ENCODE peak calls at places on chromosomes 3 and 15, in four cellular contexts. A is K562, K is GM12878, H is HepG2. X is an unnamed sample.

GRCh38 chr15:25800761-25801515 is 62.2 kb downstream of the ATP10A start:
- DNase-seq in A (no peak), K (no peak), H (no peak), X (no peak)

GRCh38 chr3:69442771-69443197 is 56.9 kb upstream of the FRMD4B start:
- DNase-seq in A (no peak), K (no peak), H (no peak), X (no peak)

GRCh38 chr15:95446854-95447253 is 883.6 kb upstream of the NR2F2 start:
- DNase-seq in A (no peak), K (peak), H (no peak), X (no peak)

GRCh38 chr3:51024765-51025681 is 350.3 kb downstream of the DOCK3 start:
- DNase-seq in A (no peak), K (no peak), H (no peak), X (no peak)

GRCh38 chr3:13688034-13688433 is 139.1 kb downstream of the FBLN2 start:
- DNase-seq in A (no peak), K (no peak), H (no peak), X (no peak)

GRCh38 chr15:39400821-39401550 is 179.9 kb upstream of the THBS1 start:
- DNase-seq in A (no peak), K (no peak), H (no peak), X (no peak)

GRCh38 chr3:169152319-169152718 is 511.2 kb downstream of the MECOM start:
- DNase-seq in A (no peak), K (no peak), H (no peak), X (no peak)

GRCh38 chr3:190070623-190071347 is 49.9 kb downstream of the P3H2 start:
- DNase-seq in A (no peak), K (no peak), H (peak), X (no peak)

GRCh38 chr15:34725565-34725964 is 29.2 kb downstream of the GJD2 start:
- DNase-seq in A (no peak), K (no peak), H (no peak), X (no peak)

GRCh38 chr15:37764733-37765191 is 169.7 kb upstream of the TMCO5A start:
- DNase-seq in A (peak), K (no peak), H (peak), X (peak)

GRCh38 chr3:150128126-150128525 is 157.4 kb upstream of the PFN2 start:
- DNase-seq in A (no peak), K (no peak), H (no peak), X (no peak)

GRCh38 chr15:92164327-92165000 is 229.2 kb upstream of the ST8SIA2 start:
- DNase-seq in A (no peak), K (no peak), H (peak), X (no peak)

DNA sequence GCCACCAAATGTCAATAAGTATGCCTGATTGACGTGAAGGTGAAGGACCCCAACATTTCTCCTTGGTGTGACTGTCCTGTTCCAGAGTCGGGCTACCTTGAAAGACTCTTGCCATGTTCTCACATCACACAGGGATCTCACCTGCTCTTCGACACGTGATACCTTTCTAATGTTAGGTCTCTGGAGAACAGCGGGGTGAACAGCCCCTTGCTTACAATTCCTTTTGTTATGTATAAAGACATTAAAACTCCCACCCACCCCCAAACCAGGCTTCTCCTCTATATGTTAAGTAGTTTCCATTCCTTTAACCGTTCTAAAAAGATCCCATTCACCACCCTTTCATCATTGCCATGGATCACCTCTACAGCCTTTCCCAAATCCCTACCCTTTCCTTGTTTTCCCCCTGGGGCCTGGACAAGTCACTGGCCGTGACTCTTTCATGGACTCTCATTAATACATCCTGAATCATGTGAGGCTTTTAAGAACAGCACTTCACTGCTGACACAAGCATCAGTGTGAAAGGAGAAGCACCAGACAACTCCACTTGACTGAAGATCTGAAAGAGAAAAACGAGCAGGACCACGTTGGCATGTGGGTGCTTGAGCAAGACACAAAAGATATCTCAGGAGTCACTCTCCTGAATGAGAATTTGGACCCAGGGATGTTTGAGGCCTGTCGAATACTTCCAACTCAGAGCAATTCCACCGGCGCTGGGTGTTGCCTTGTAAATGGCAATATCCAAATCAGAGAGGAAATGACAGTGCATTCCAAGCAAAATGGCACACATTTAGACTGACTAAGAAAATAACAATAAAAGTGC is 115.0 kb downstream of the FOXP1 start:
- DNase-seq in A (no peak), K (no peak), H (no peak), X (no peak)
- TF ChIP-seq EP300 in A (no peak), K (no peak), H (no peak), X (no peak)

GRCh38 chr3:129888739-129889138 is 4.8 kb downstream of the TMCC1 start:
- DNase-seq in A (no peak), K (no peak), H (no peak), X (peak)
- TF ChIP-seq BHLHE40 in A (no peak), K (no peak), H (no peak), X (no peak)

GRCh38 chr3:124592658-124593441 is 137.4 kb upstream of the UMPS start:
- DNase-seq in A (no peak), K (peak), H (no peak), X (no peak)
- TF ChIP-seq MYC in A (no peak), K (no peak), H (no peak), X (no peak)

DNA sequence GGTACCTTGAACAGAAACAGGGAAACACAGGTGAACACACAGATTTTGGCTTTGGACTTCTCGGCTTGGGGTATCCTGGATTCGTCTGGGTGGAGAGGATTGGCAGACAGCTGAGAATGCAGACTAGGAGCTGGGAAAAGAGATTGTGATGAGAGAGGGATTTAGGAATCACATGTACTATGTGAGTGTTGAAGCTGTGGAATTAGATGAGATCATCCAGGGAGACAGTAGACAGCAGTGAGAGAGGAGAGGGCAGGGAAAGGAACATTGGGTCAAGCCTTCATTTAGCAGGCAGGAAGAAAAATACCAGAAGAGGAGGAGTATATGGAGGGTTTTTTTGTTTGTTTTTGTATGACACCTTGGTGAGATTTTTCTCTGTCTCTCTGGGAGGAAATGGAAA is 262.1 kb upstream of the TBL1XR1 start:
- DNase-seq in A (no peak), K (no peak), H (no peak), X (no peak)
- TF ChIP-seq EP300 in A (no peak), K (no peak), H (no peak), X (no peak)

X was measured in A549.